ENCODE peak calls at places on chromosomes 4 and X, in six cellular contexts. One of them, this sample, is unnamed.

GRCh38 chrX:70336767-70337166 is 46.9 kb downstream of the KIF4A start:
- DNase-seq in testis: no peak
- DNase-seq in left ventricle myocardium inferior: no peak
- DNase-seq in Caco-2: no peak
- DNase-seq in fibroblast of the aortic adventitia: no peak
- DNase-seq in choroid plexus epithelial cell: no peak
- DNase-seq in this sample: no peak

GRCh38 chrX:5644786-5645185 is 583.9 kb downstream of the NLGN4X start:
- DNase-seq in testis: no peak
- DNase-seq in left ventricle myocardium inferior: no peak
- DNase-seq in Caco-2: no peak
- DNase-seq in fibroblast of the aortic adventitia: no peak
- DNase-seq in choroid plexus epithelial cell: no peak
- DNase-seq in this sample: no peak

GRCh38 chr4:127174168-127174567 is 458.6 kb upstream of the INTU start:
- DNase-seq in testis: no peak
- DNase-seq in left ventricle myocardium inferior: no peak
- DNase-seq in Caco-2: no peak
- DNase-seq in fibroblast of the aortic adventitia: no peak
- DNase-seq in choroid plexus epithelial cell: no peak
- DNase-seq in this sample: no peak

GRCh38 chr4:84336964-84337705 is 162.0 kb downstream of the NKX6-1 start:
- DNase-seq in testis: no peak
- DNase-seq in left ventricle myocardium inferior: no peak
- DNase-seq in Caco-2: no peak
- DNase-seq in fibroblast of the aortic adventitia: no peak
- DNase-seq in choroid plexus epithelial cell: no peak
- DNase-seq in this sample: no peak

GRCh38 chr4:3111461-3111860 is 37.0 kb downstream of the HTT start:
- DNase-seq in testis: no peak
- DNase-seq in left ventricle myocardium inferior: no peak
- DNase-seq in Caco-2: no peak
- DNase-seq in fibroblast of the aortic adventitia: peak
- DNase-seq in choroid plexus epithelial cell: peak
- DNase-seq in this sample: no peak

GRCh38 chr4:88937081-88937480 is 119.9 kb downstream of the FAM13A start:
- DNase-seq in testis: no peak
- DNase-seq in left ventricle myocardium inferior: no peak
- DNase-seq in Caco-2: no peak
- DNase-seq in fibroblast of the aortic adventitia: peak
- DNase-seq in choroid plexus epithelial cell: peak
- DNase-seq in this sample: no peak

GRCh38 chr4:14920759-14921313 is 81.4 kb upstream of the CPEB2 start:
- DNase-seq in testis: no peak
- DNase-seq in left ventricle myocardium inferior: no peak
- DNase-seq in Caco-2: no peak
- DNase-seq in fibroblast of the aortic adventitia: no peak
- DNase-seq in choroid plexus epithelial cell: no peak
- DNase-seq in this sample: no peak

GRCh38 chr4:60122820-60123219 is 1077.3 kb upstream of the ADGRL3 start:
- DNase-seq in testis: no peak
- DNase-seq in left ventricle myocardium inferior: no peak
- DNase-seq in Caco-2: no peak
- DNase-seq in fibroblast of the aortic adventitia: no peak
- DNase-seq in choroid plexus epithelial cell: no peak
- DNase-seq in this sample: no peak

GRCh38 chrX:107579956-107580355 is 48.4 kb upstream of the PRPS1 start:
- DNase-seq in testis: no peak
- DNase-seq in left ventricle myocardium inferior: no peak
- DNase-seq in Caco-2: no peak
- DNase-seq in fibroblast of the aortic adventitia: no peak
- DNase-seq in choroid plexus epithelial cell: peak
- DNase-seq in this sample: no peak

GRCh38 chr4:152258804-152259708 is 276.8 kb downstream of the FBXW7 start:
- DNase-seq in testis: no peak
- DNase-seq in left ventricle myocardium inferior: no peak
- DNase-seq in Caco-2: no peak
- DNase-seq in fibroblast of the aortic adventitia: peak
- DNase-seq in choroid plexus epithelial cell: peak
- DNase-seq in this sample: no peak

GRCh38 chrX:129695535-129695934 is 40.8 kb upstream of the APLN start:
- DNase-seq in testis: no peak
- DNase-seq in left ventricle myocardium inferior: no peak
- DNase-seq in Caco-2: no peak
- DNase-seq in fibroblast of the aortic adventitia: no peak
- DNase-seq in choroid plexus epithelial cell: no peak
- DNase-seq in this sample: no peak

GRCh38 chrX:47574096-47574553 is 8.1 kb upstream of the TIMP1 start:
- DNase-seq in testis: no peak
- DNase-seq in left ventricle myocardium inferior: no peak
- DNase-seq in Caco-2: no peak
- DNase-seq in fibroblast of the aortic adventitia: no peak
- DNase-seq in choroid plexus epithelial cell: no peak
- DNase-seq in this sample: no peak
- H3K4me3 ChIP-seq in testis: no peak
- H3K4me3 ChIP-seq in left ventricle myocardium inferior: peak
- H3K4me3 ChIP-seq in Caco-2: no peak
- H3K4me3 ChIP-seq in fibroblast of the aortic adventitia: no peak
- H3K4me3 ChIP-seq in choroid plexus epithelial cell: peak
- H3K4me3 ChIP-seq in this sample: peak

GRCh38 chr4:147094228-147094627 is 148.6 kb upstream of the TTC29 start:
- DNase-seq in testis: peak
- DNase-seq in left ventricle myocardium inferior: no peak
- DNase-seq in Caco-2: no peak
- DNase-seq in fibroblast of the aortic adventitia: no peak
- DNase-seq in choroid plexus epithelial cell: no peak
- DNase-seq in this sample: no peak
- TF ChIP-seq CTCF in testis: no peak
- TF ChIP-seq CTCF in left ventricle myocardium inferior: peak
- TF ChIP-seq CTCF in Caco-2: peak
- TF ChIP-seq CTCF in fibroblast of the aortic adventitia: peak
- TF ChIP-seq CTCF in choroid plexus epithelial cell: peak
- TF ChIP-seq CTCF in this sample: peak

GRCh38 chr4:54224960-54225670 is 4.0 kb upstream of the PDGFRA start:
- DNase-seq in testis: no peak
- DNase-seq in left ventricle myocardium inferior: no peak
- DNase-seq in Caco-2: no peak
- DNase-seq in fibroblast of the aortic adventitia: peak
- DNase-seq in choroid plexus epithelial cell: no peak
- DNase-seq in this sample: no peak
- H3K4me3 ChIP-seq in testis: no peak
- H3K4me3 ChIP-seq in left ventricle myocardium inferior: peak
- H3K4me3 ChIP-seq in Caco-2: no peak
- H3K4me3 ChIP-seq in fibroblast of the aortic adventitia: peak
- H3K4me3 ChIP-seq in choroid plexus epithelial cell: peak
- H3K4me3 ChIP-seq in this sample: no peak

GRCh38 chrX:102599084-102599949 is at the start of gene ARMCX5:
- DNase-seq in testis: peak
- DNase-seq in left ventricle myocardium inferior: peak
- DNase-seq in Caco-2: peak
- DNase-seq in fibroblast of the aortic adventitia: peak
- DNase-seq in choroid plexus epithelial cell: peak
- DNase-seq in this sample: peak
- TF ChIP-seq CTCF in testis: peak
- TF ChIP-seq CTCF in left ventricle myocardium inferior: peak
- TF ChIP-seq CTCF in Caco-2: no peak
- TF ChIP-seq CTCF in fibroblast of the aortic adventitia: no peak
- TF ChIP-seq CTCF in choroid plexus epithelial cell: no peak
- TF ChIP-seq CTCF in this sample: no peak

GRCh38 chrX:154751669-154752271 is 893 bp upstream of the GAB3 start:
- DNase-seq in testis: no peak
- DNase-seq in left ventricle myocardium inferior: no peak
- DNase-seq in Caco-2: no peak
- DNase-seq in fibroblast of the aortic adventitia: no peak
- DNase-seq in choroid plexus epithelial cell: no peak
- DNase-seq in this sample: peak

GRCh38 chrX:154748712-154749339 is 2.1 kb downstream of the GAB3 start:
- DNase-seq in testis: peak
- DNase-seq in left ventricle myocardium inferior: no peak
- DNase-seq in Caco-2: peak
- DNase-seq in fibroblast of the aortic adventitia: peak
- DNase-seq in choroid plexus epithelial cell: peak
- DNase-seq in this sample: peak

GRCh38 chrX:154751121-154751668 is 318 bp upstream of the GAB3 start:
- DNase-seq in testis: peak
- DNase-seq in left ventricle myocardium inferior: no peak
- DNase-seq in Caco-2: no peak
- DNase-seq in fibroblast of the aortic adventitia: no peak
- DNase-seq in choroid plexus epithelial cell: no peak
- DNase-seq in this sample: no peak

GRCh38 chrX:154750301-154751120 is at the start of gene GAB3:
- DNase-seq in testis: peak
- DNase-seq in left ventricle myocardium inferior: peak
- DNase-seq in Caco-2: peak
- DNase-seq in fibroblast of the aortic adventitia: peak
- DNase-seq in choroid plexus epithelial cell: peak
- DNase-seq in this sample: peak

DNA sequence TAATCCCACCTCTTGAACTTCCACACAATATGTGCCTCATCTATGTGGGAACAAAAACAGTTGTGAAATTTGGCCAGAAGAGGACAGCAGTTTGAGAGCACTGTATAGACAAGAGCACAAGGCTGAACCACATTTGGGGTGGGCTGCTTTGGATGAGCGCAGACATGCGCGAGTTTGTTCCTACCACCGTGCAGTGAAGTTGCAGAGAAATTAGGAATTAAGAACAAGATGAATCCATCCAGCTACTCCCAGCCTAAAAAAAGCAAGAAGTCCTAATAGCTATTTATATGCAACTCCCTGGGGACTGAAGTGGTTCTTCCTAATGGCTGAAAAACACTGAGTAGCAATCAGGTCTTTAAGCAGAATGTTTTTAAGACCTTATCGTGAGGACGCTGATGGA is 1.0 kb downstream of the GAB3 start:
- DNase-seq in testis: no peak
- DNase-seq in left ventricle myocardium inferior: no peak
- DNase-seq in Caco-2: no peak
- DNase-seq in fibroblast of the aortic adventitia: peak
- DNase-seq in choroid plexus epithelial cell: peak
- DNase-seq in this sample: no peak
- H3K4me3 ChIP-seq in testis: peak
- H3K4me3 ChIP-seq in left ventricle myocardium inferior: peak
- H3K4me3 ChIP-seq in Caco-2: no peak
- H3K4me3 ChIP-seq in fibroblast of the aortic adventitia: peak
- H3K4me3 ChIP-seq in choroid plexus epithelial cell: peak
- H3K4me3 ChIP-seq in this sample: peak

GRCh38 chrX:18792828-18793227 is 85.4 kb downstream of the PPEF1 start:
- DNase-seq in testis: no peak
- DNase-seq in left ventricle myocardium inferior: no peak
- DNase-seq in Caco-2: no peak
- DNase-seq in fibroblast of the aortic adventitia: no peak
- DNase-seq in choroid plexus epithelial cell: no peak
- DNase-seq in this sample: no peak

GRCh38 chrX:18789916-18790315 is 82.5 kb downstream of the PPEF1 start:
- DNase-seq in testis: no peak
- DNase-seq in left ventricle myocardium inferior: no peak
- DNase-seq in Caco-2: no peak
- DNase-seq in fibroblast of the aortic adventitia: no peak
- DNase-seq in choroid plexus epithelial cell: no peak
- DNase-seq in this sample: no peak

GRCh38 chrX:18793601-18794089 is 86.2 kb downstream of the PPEF1 start:
- DNase-seq in testis: no peak
- DNase-seq in left ventricle myocardium inferior: no peak
- DNase-seq in Caco-2: peak
- DNase-seq in fibroblast of the aortic adventitia: no peak
- DNase-seq in choroid plexus epithelial cell: peak
- DNase-seq in this sample: no peak
- TF ChIP-seq CTCF in testis: no peak
- TF ChIP-seq CTCF in left ventricle myocardium inferior: no peak
- TF ChIP-seq CTCF in Caco-2: no peak
- TF ChIP-seq CTCF in fibroblast of the aortic adventitia: no peak
- TF ChIP-seq CTCF in choroid plexus epithelial cell: no peak
- TF ChIP-seq CTCF in this sample: no peak

GRCh38 chr4:5052726-5053425 is 1.6 kb downstream of the STK32B start:
- DNase-seq in testis: no peak
- DNase-seq in left ventricle myocardium inferior: no peak
- DNase-seq in Caco-2: no peak
- DNase-seq in fibroblast of the aortic adventitia: no peak
- DNase-seq in choroid plexus epithelial cell: no peak
- DNase-seq in this sample: no peak

GRCh38 chr4:5051692-5052423 is 578 bp downstream of the STK32B start:
- DNase-seq in testis: peak
- DNase-seq in left ventricle myocardium inferior: no peak
- DNase-seq in Caco-2: no peak
- DNase-seq in fibroblast of the aortic adventitia: no peak
- DNase-seq in choroid plexus epithelial cell: no peak
- DNase-seq in this sample: no peak

GRCh38 chr4:5051210-5051691 is at the start of gene STK32B:
- DNase-seq in testis: peak
- DNase-seq in left ventricle myocardium inferior: peak
- DNase-seq in Caco-2: peak
- DNase-seq in fibroblast of the aortic adventitia: peak
- DNase-seq in choroid plexus epithelial cell: peak
- DNase-seq in this sample: peak

GRCh38 chr4:5050520-5050955 is 742 bp upstream of the STK32B start:
- DNase-seq in testis: peak
- DNase-seq in left ventricle myocardium inferior: peak
- DNase-seq in Caco-2: peak
- DNase-seq in fibroblast of the aortic adventitia: peak
- DNase-seq in choroid plexus epithelial cell: peak
- DNase-seq in this sample: peak

GRCh38 chr4:5052424-5052702 is 1.1 kb downstream of the STK32B start:
- DNase-seq in testis: peak
- DNase-seq in left ventricle myocardium inferior: no peak
- DNase-seq in Caco-2: no peak
- DNase-seq in fibroblast of the aortic adventitia: no peak
- DNase-seq in choroid plexus epithelial cell: no peak
- DNase-seq in this sample: no peak
- H3K4me3 ChIP-seq in testis: no peak
- H3K4me3 ChIP-seq in left ventricle myocardium inferior: peak
- H3K4me3 ChIP-seq in Caco-2: no peak
- H3K4me3 ChIP-seq in fibroblast of the aortic adventitia: peak
- H3K4me3 ChIP-seq in choroid plexus epithelial cell: no peak
- H3K4me3 ChIP-seq in this sample: peak

GRCh38 chr4:5804656-5805055 is 88.2 kb downstream of the CRMP1 start:
- DNase-seq in testis: no peak
- DNase-seq in left ventricle myocardium inferior: no peak
- DNase-seq in Caco-2: no peak
- DNase-seq in fibroblast of the aortic adventitia: no peak
- DNase-seq in choroid plexus epithelial cell: no peak
- DNase-seq in this sample: no peak
- TF ChIP-seq CTCF in testis: no peak
- TF ChIP-seq CTCF in left ventricle myocardium inferior: no peak
- TF ChIP-seq CTCF in Caco-2: no peak
- TF ChIP-seq CTCF in fibroblast of the aortic adventitia: no peak
- TF ChIP-seq CTCF in choroid plexus epithelial cell: no peak
- TF ChIP-seq CTCF in this sample: no peak

GRCh38 chr4:169225812-169226211 is 44.9 kb downstream of the SH3RF1 start:
- DNase-seq in testis: no peak
- DNase-seq in left ventricle myocardium inferior: no peak
- DNase-seq in Caco-2: no peak
- DNase-seq in fibroblast of the aortic adventitia: peak
- DNase-seq in choroid plexus epithelial cell: no peak
- DNase-seq in this sample: no peak
- H3K4me3 ChIP-seq in testis: no peak
- H3K4me3 ChIP-seq in left ventricle myocardium inferior: no peak
- H3K4me3 ChIP-seq in Caco-2: no peak
- H3K4me3 ChIP-seq in fibroblast of the aortic adventitia: peak
- H3K4me3 ChIP-seq in choroid plexus epithelial cell: no peak
- H3K4me3 ChIP-seq in this sample: no peak

This sample was measured in heart right ventricle.